ENCODE peak calls at places on chromosome 4, in nine cellular contexts. One of them, this sample, is unnamed.

GRCh38 chr4:5757536-5757935 is 46.5 kb downstream of the EVC start:
- DNase-seq in tibial artery: no peak
- DNase-seq in HepG2: no peak
- DNase-seq in upper lobe of right lung: no peak
- DNase-seq in fibroblast of lung: no peak
- DNase-seq in AG10803: peak; percentile 19
- DNase-seq in endothelial cell: no peak
- DNase-seq in progenitor cell of endocrine pancreas: no peak
- DNase-seq in left ventricle myocardium inferior: no peak
- DNase-seq in this sample: no peak

GRCh38 chr4:161256716-161257115 is 907.1 kb downstream of the FSTL5 start:
- DNase-seq in tibial artery: no peak
- DNase-seq in HepG2: peak; percentile 22
- DNase-seq in upper lobe of right lung: no peak
- DNase-seq in fibroblast of lung: no peak
- DNase-seq in AG10803: no peak
- DNase-seq in endothelial cell: no peak
- DNase-seq in progenitor cell of endocrine pancreas: no peak
- DNase-seq in left ventricle myocardium inferior: no peak
- DNase-seq in this sample: no peak

GRCh38 chr4:175729665-175730064 is 82.4 kb downstream of the GPM6A start:
- DNase-seq in tibial artery: no peak
- DNase-seq in HepG2: no peak
- DNase-seq in upper lobe of right lung: no peak
- DNase-seq in fibroblast of lung: no peak
- DNase-seq in AG10803: no peak
- DNase-seq in endothelial cell: no peak
- DNase-seq in progenitor cell of endocrine pancreas: no peak
- DNase-seq in left ventricle myocardium inferior: no peak
- DNase-seq in this sample: no peak

GRCh38 chr4:118843237-118843636 is 7.3 kb upstream of the SEC24D start:
- DNase-seq in tibial artery: no peak
- DNase-seq in HepG2: no peak
- DNase-seq in upper lobe of right lung: no peak
- DNase-seq in fibroblast of lung: no peak
- DNase-seq in AG10803: no peak
- DNase-seq in endothelial cell: no peak
- DNase-seq in progenitor cell of endocrine pancreas: no peak
- DNase-seq in left ventricle myocardium inferior: no peak
- DNase-seq in this sample: no peak

GRCh38 chr4:108159845-108160244 is 8.9 kb downstream of the LEF1 start:
- DNase-seq in tibial artery: no peak
- DNase-seq in HepG2: no peak
- DNase-seq in upper lobe of right lung: no peak
- DNase-seq in fibroblast of lung: no peak
- DNase-seq in AG10803: no peak
- DNase-seq in endothelial cell: no peak
- DNase-seq in progenitor cell of endocrine pancreas: no peak
- DNase-seq in left ventricle myocardium inferior: no peak
- DNase-seq in this sample: no peak

GRCh38 chr4:41719417-41719816 is 29.1 kb downstream of the PHOX2B start:
- DNase-seq in tibial artery: no peak
- DNase-seq in HepG2: no peak
- DNase-seq in upper lobe of right lung: no peak
- DNase-seq in fibroblast of lung: no peak
- DNase-seq in AG10803: peak; percentile 15
- DNase-seq in endothelial cell: no peak
- DNase-seq in progenitor cell of endocrine pancreas: no peak
- DNase-seq in left ventricle myocardium inferior: no peak
- DNase-seq in this sample: no peak

GRCh38 chr4:111937368-111937767 is 207.9 kb upstream of the FAM241A start:
- DNase-seq in tibial artery: no peak
- DNase-seq in HepG2: peak; percentile 51
- DNase-seq in upper lobe of right lung: no peak
- DNase-seq in fibroblast of lung: peak; percentile 28
- DNase-seq in AG10803: peak; percentile 63
- DNase-seq in endothelial cell: no peak
- DNase-seq in progenitor cell of endocrine pancreas: no peak
- DNase-seq in left ventricle myocardium inferior: no peak
- DNase-seq in this sample: peak; percentile 10

GRCh38 chr4:109611045-109611616 is 51.1 kb downstream of the MCUB start:
- DNase-seq in tibial artery: no peak
- DNase-seq in HepG2: peak; percentile 6
- DNase-seq in upper lobe of right lung: no peak
- DNase-seq in fibroblast of lung: no peak
- DNase-seq in AG10803: no peak
- DNase-seq in endothelial cell: no peak
- DNase-seq in progenitor cell of endocrine pancreas: no peak
- DNase-seq in left ventricle myocardium inferior: no peak
- DNase-seq in this sample: no peak

GRCh38 chr4:56139241-56139827 is 190.6 kb downstream of the CEP135 start:
- DNase-seq in tibial artery: no peak
- DNase-seq in HepG2: no peak
- DNase-seq in upper lobe of right lung: no peak
- DNase-seq in fibroblast of lung: no peak
- DNase-seq in AG10803: peak; percentile 25
- DNase-seq in endothelial cell: no peak
- DNase-seq in progenitor cell of endocrine pancreas: no peak
- DNase-seq in left ventricle myocardium inferior: no peak
- DNase-seq in this sample: no peak

GRCh38 chr4:174512745-174513144 is 9.5 kb downstream of the HPGD start:
- DNase-seq in tibial artery: no peak
- DNase-seq in HepG2: no peak
- DNase-seq in upper lobe of right lung: no peak
- DNase-seq in fibroblast of lung: no peak
- DNase-seq in AG10803: no peak
- DNase-seq in endothelial cell: no peak
- DNase-seq in progenitor cell of endocrine pancreas: no peak
- DNase-seq in left ventricle myocardium inferior: no peak
- DNase-seq in this sample: no peak

GRCh38 chr4:21947768-21948346 is 715 bp downstream of the KCNIP4 start:
- DNase-seq in tibial artery: no peak
- DNase-seq in HepG2: no peak
- DNase-seq in upper lobe of right lung: no peak
- DNase-seq in fibroblast of lung: no peak
- DNase-seq in AG10803: no peak
- DNase-seq in endothelial cell: no peak
- DNase-seq in progenitor cell of endocrine pancreas: no peak
- DNase-seq in left ventricle myocardium inferior: no peak
- DNase-seq in this sample: no peak

GRCh38 chr4:147736458-147736857 is 4.6 kb downstream of the ARHGAP10 start:
- DNase-seq in tibial artery: no peak
- DNase-seq in HepG2: no peak
- DNase-seq in upper lobe of right lung: no peak
- DNase-seq in fibroblast of lung: peak; percentile 63
- DNase-seq in AG10803: peak; percentile 90
- DNase-seq in endothelial cell: no peak
- DNase-seq in progenitor cell of endocrine pancreas: no peak
- DNase-seq in left ventricle myocardium inferior: no peak
- DNase-seq in this sample: no peak

GRCh38 chr4:5257086-5257485 is 205.8 kb downstream of the STK32B start:
- DNase-seq in tibial artery: no peak
- DNase-seq in HepG2: no peak
- DNase-seq in upper lobe of right lung: no peak
- DNase-seq in fibroblast of lung: no peak
- DNase-seq in AG10803: no peak
- DNase-seq in endothelial cell: no peak
- DNase-seq in progenitor cell of endocrine pancreas: no peak
- DNase-seq in left ventricle myocardium inferior: no peak
- DNase-seq in this sample: no peak

GRCh38 chr4:168711197-168712120 is 214.6 kb downstream of the PALLD start:
- DNase-seq in tibial artery: peak; percentile 80
- DNase-seq in HepG2: no peak
- DNase-seq in upper lobe of right lung: no peak
- DNase-seq in fibroblast of lung: peak; percentile 57
- DNase-seq in AG10803: peak; percentile 96
- DNase-seq in endothelial cell: no peak
- DNase-seq in progenitor cell of endocrine pancreas: no peak
- DNase-seq in left ventricle myocardium inferior: no peak
- DNase-seq in this sample: no peak

GRCh38 chr4:46937493-46937892 is 28.4 kb upstream of the COX7B2 start:
- DNase-seq in tibial artery: no peak
- DNase-seq in HepG2: no peak
- DNase-seq in upper lobe of right lung: no peak
- DNase-seq in fibroblast of lung: peak; percentile 34
- DNase-seq in AG10803: no peak
- DNase-seq in endothelial cell: no peak
- DNase-seq in progenitor cell of endocrine pancreas: no peak
- DNase-seq in left ventricle myocardium inferior: no peak
- DNase-seq in this sample: peak; percentile 3

GRCh38 chr4:162497564-162498167 is 333.9 kb upstream of the FSTL5 start:
- DNase-seq in tibial artery: no peak
- DNase-seq in HepG2: peak; percentile 30
- DNase-seq in upper lobe of right lung: no peak
- DNase-seq in fibroblast of lung: peak; percentile 63
- DNase-seq in AG10803: peak; percentile 49
- DNase-seq in endothelial cell: peak; percentile 7
- DNase-seq in progenitor cell of endocrine pancreas: no peak
- DNase-seq in left ventricle myocardium inferior: no peak
- DNase-seq in this sample: peak; percentile 20

GRCh38 chr4:55251352-55251751 is 94.7 kb upstream of the SRD5A3 start:
- DNase-seq in tibial artery: no peak
- DNase-seq in HepG2: no peak
- DNase-seq in upper lobe of right lung: no peak
- DNase-seq in fibroblast of lung: no peak
- DNase-seq in AG10803: no peak
- DNase-seq in endothelial cell: no peak
- DNase-seq in progenitor cell of endocrine pancreas: no peak
- DNase-seq in left ventricle myocardium inferior: no peak
- DNase-seq in this sample: no peak

GRCh38 chr4:5043579-5043978 is 7.7 kb upstream of the STK32B start:
- DNase-seq in tibial artery: no peak
- DNase-seq in HepG2: no peak
- DNase-seq in upper lobe of right lung: no peak
- DNase-seq in fibroblast of lung: no peak
- DNase-seq in AG10803: no peak
- DNase-seq in endothelial cell: no peak
- DNase-seq in progenitor cell of endocrine pancreas: no peak
- DNase-seq in left ventricle myocardium inferior: no peak
- DNase-seq in this sample: no peak

GRCh38 chr4:134906404-134907023 is 704.9 kb upstream of the PABPC4L start:
- DNase-seq in tibial artery: no peak
- DNase-seq in HepG2: no peak
- DNase-seq in upper lobe of right lung: no peak
- DNase-seq in fibroblast of lung: peak; percentile 3
- DNase-seq in AG10803: no peak
- DNase-seq in endothelial cell: peak; percentile 39
- DNase-seq in progenitor cell of endocrine pancreas: no peak
- DNase-seq in left ventricle myocardium inferior: no peak
- DNase-seq in this sample: no peak

GRCh38 chr4:71366776-71367175 is 28.0 kb downstream of the SLC4A4 start:
- DNase-seq in tibial artery: no peak
- DNase-seq in HepG2: no peak
- DNase-seq in upper lobe of right lung: no peak
- DNase-seq in fibroblast of lung: no peak
- DNase-seq in AG10803: no peak
- DNase-seq in endothelial cell: no peak
- DNase-seq in progenitor cell of endocrine pancreas: no peak
- DNase-seq in left ventricle myocardium inferior: no peak
- DNase-seq in this sample: no peak

GRCh38 chr4:97605927-97606326 is 537.3 kb downstream of the STPG2 start:
- DNase-seq in tibial artery: no peak
- DNase-seq in HepG2: no peak
- DNase-seq in upper lobe of right lung: no peak
- DNase-seq in fibroblast of lung: no peak
- DNase-seq in AG10803: no peak
- DNase-seq in endothelial cell: no peak
- DNase-seq in progenitor cell of endocrine pancreas: no peak
- DNase-seq in left ventricle myocardium inferior: no peak
- DNase-seq in this sample: no peak

GRCh38 chr4:165787516-165788274 is 85.3 kb upstream of the TLL1 start:
- DNase-seq in tibial artery: no peak
- DNase-seq in HepG2: no peak
- DNase-seq in upper lobe of right lung: no peak
- DNase-seq in fibroblast of lung: no peak
- DNase-seq in AG10803: no peak
- DNase-seq in endothelial cell: no peak
- DNase-seq in progenitor cell of endocrine pancreas: no peak
- DNase-seq in left ventricle myocardium inferior: no peak
- DNase-seq in this sample: no peak

GRCh38 chr4:146124023-146124680 is 51.4 kb upstream of the LSM6 start:
- DNase-seq in tibial artery: no peak
- DNase-seq in HepG2: no peak
- DNase-seq in upper lobe of right lung: no peak
- DNase-seq in fibroblast of lung: no peak
- DNase-seq in AG10803: peak; percentile 10
- DNase-seq in endothelial cell: no peak
- DNase-seq in progenitor cell of endocrine pancreas: no peak
- DNase-seq in left ventricle myocardium inferior: no peak
- DNase-seq in this sample: peak; percentile 41
- TF ChIP-seq CTCF in tibial artery: no peak
- TF ChIP-seq CTCF in HepG2: no peak
- TF ChIP-seq CTCF in upper lobe of right lung: no peak
- TF ChIP-seq CTCF in fibroblast of lung: no peak
- TF ChIP-seq CTCF in AG10803: no peak
- TF ChIP-seq CTCF in endothelial cell: no peak
- TF ChIP-seq CTCF in progenitor cell of endocrine pancreas: no peak
- TF ChIP-seq CTCF in left ventricle myocardium inferior: no peak
- TF ChIP-seq CTCF in this sample: peak; percentile 23

GRCh38 chr4:148903388-148903787 is 461.2 kb upstream of the NR3C2 start:
- DNase-seq in tibial artery: no peak
- DNase-seq in HepG2: no peak
- DNase-seq in upper lobe of right lung: no peak
- DNase-seq in fibroblast of lung: no peak
- DNase-seq in AG10803: no peak
- DNase-seq in endothelial cell: no peak
- DNase-seq in progenitor cell of endocrine pancreas: no peak
- DNase-seq in left ventricle myocardium inferior: no peak
- DNase-seq in this sample: no peak

GRCh38 chr4:148901075-148901705 is 459.0 kb upstream of the NR3C2 start:
- DNase-seq in tibial artery: no peak
- DNase-seq in HepG2: no peak
- DNase-seq in upper lobe of right lung: no peak
- DNase-seq in fibroblast of lung: no peak
- DNase-seq in AG10803: no peak
- DNase-seq in endothelial cell: no peak
- DNase-seq in progenitor cell of endocrine pancreas: no peak
- DNase-seq in left ventricle myocardium inferior: no peak
- DNase-seq in this sample: no peak
- TF ChIP-seq CTCF in tibial artery: no peak
- TF ChIP-seq CTCF in HepG2: no peak
- TF ChIP-seq CTCF in upper lobe of right lung: no peak
- TF ChIP-seq CTCF in fibroblast of lung: no peak
- TF ChIP-seq CTCF in AG10803: no peak
- TF ChIP-seq CTCF in endothelial cell: no peak
- TF ChIP-seq CTCF in progenitor cell of endocrine pancreas: no peak
- TF ChIP-seq CTCF in left ventricle myocardium inferior: no peak
- TF ChIP-seq CTCF in this sample: no peak

GRCh38 chr4:83112678-83113428 is 1.7 kb downstream of the PLAC8 start:
- DNase-seq in tibial artery: no peak
- DNase-seq in HepG2: peak; percentile 58
- DNase-seq in upper lobe of right lung: no peak
- DNase-seq in fibroblast of lung: no peak
- DNase-seq in AG10803: peak; percentile 52
- DNase-seq in endothelial cell: no peak
- DNase-seq in progenitor cell of endocrine pancreas: no peak
- DNase-seq in left ventricle myocardium inferior: no peak
- DNase-seq in this sample: no peak
- TF ChIP-seq CTCF in tibial artery: no peak
- TF ChIP-seq CTCF in HepG2: no peak
- TF ChIP-seq CTCF in upper lobe of right lung: no peak
- TF ChIP-seq CTCF in fibroblast of lung: no peak
- TF ChIP-seq CTCF in AG10803: no peak
- TF ChIP-seq CTCF in endothelial cell: no peak
- TF ChIP-seq CTCF in progenitor cell of endocrine pancreas: no peak
- TF ChIP-seq CTCF in left ventricle myocardium inferior: no peak
- TF ChIP-seq CTCF in this sample: no peak

GRCh38 chr4:37400326-37400881 is 155.9 kb downstream of the NWD2 start:
- DNase-seq in tibial artery: no peak
- DNase-seq in HepG2: no peak
- DNase-seq in upper lobe of right lung: no peak
- DNase-seq in fibroblast of lung: no peak
- DNase-seq in AG10803: no peak
- DNase-seq in endothelial cell: no peak
- DNase-seq in progenitor cell of endocrine pancreas: no peak
- DNase-seq in left ventricle myocardium inferior: no peak
- DNase-seq in this sample: peak; percentile 19
- TF ChIP-seq CTCF in tibial artery: no peak
- TF ChIP-seq CTCF in HepG2: no peak
- TF ChIP-seq CTCF in upper lobe of right lung: no peak
- TF ChIP-seq CTCF in fibroblast of lung: no peak
- TF ChIP-seq CTCF in AG10803: no peak
- TF ChIP-seq CTCF in endothelial cell: no peak
- TF ChIP-seq CTCF in progenitor cell of endocrine pancreas: no peak
- TF ChIP-seq CTCF in left ventricle myocardium inferior: no peak
- TF ChIP-seq CTCF in this sample: no peak